ENCODE peak calls at places on chromosomes 11 and 22, in five cellular contexts. One of them, this sample, is unnamed.

GRCh38 chr11:9757809-9758675 is 94.2 kb downstream of the SWAP70 start:
- DNase-seq in A549: peak; percentile 83
- DNase-seq in K562: peak; percentile 90
- DNase-seq in GM12878: no peak
- DNase-seq in HepG2: peak; percentile 63
- DNase-seq in this sample: peak; percentile 72

GRCh38 chr11:44300881-44301855 is 8.8 kb downstream of the ALX4 start:
- DNase-seq in A549: peak; percentile 72
- DNase-seq in K562: no peak
- DNase-seq in GM12878: no peak
- DNase-seq in HepG2: no peak
- DNase-seq in this sample: no peak

GRCh38 chr11:1847941-1848639 is 4.8 kb upstream of the LSP1 start:
- DNase-seq in A549: no peak
- DNase-seq in K562: no peak
- DNase-seq in GM12878: no peak
- DNase-seq in HepG2: no peak
- DNase-seq in this sample: no peak

GRCh38 chr11:116813781-116814471 is 9.2 kb downstream of the APOA4 start:
- DNase-seq in A549: no peak
- DNase-seq in K562: no peak
- DNase-seq in GM12878: no peak
- DNase-seq in HepG2: peak; percentile 50
- DNase-seq in this sample: no peak

GRCh38 chr11:44564653-44565007 is 833 bp upstream of the CD82 start:
- DNase-seq in A549: no peak
- DNase-seq in K562: peak; percentile 58
- DNase-seq in GM12878: no peak
- DNase-seq in HepG2: no peak
- DNase-seq in this sample: peak; percentile 84

GRCh38 chr11:47983464-47984397 is 3.4 kb downstream of the PTPRJ start:
- DNase-seq in A549: peak; percentile 65
- DNase-seq in K562: peak; percentile 68
- DNase-seq in GM12878: no peak
- DNase-seq in HepG2: no peak
- DNase-seq in this sample: peak; percentile 73

GRCh38 chr11:45537617-45538016 is 127.8 kb downstream of the CHST1 start:
- DNase-seq in A549: no peak
- DNase-seq in K562: no peak
- DNase-seq in GM12878: no peak
- DNase-seq in HepG2: no peak
- DNase-seq in this sample: peak; percentile 2

GRCh38 chr11:35418847-35419712 is at the start of gene SLC1A2:
- DNase-seq in A549: peak; percentile 20
- DNase-seq in K562: no peak
- DNase-seq in GM12878: no peak
- DNase-seq in HepG2: no peak
- DNase-seq in this sample: peak; percentile 19

GRCh38 chr22:38951734-38952133 is 5.7 kb upstream of the APOBEC3A start:
- DNase-seq in A549: no peak
- DNase-seq in K562: no peak
- DNase-seq in GM12878: no peak
- DNase-seq in HepG2: no peak
- DNase-seq in this sample: no peak

GRCh38 chr11:16770016-16770415 is 31.6 kb downstream of the C11orf58 start:
- DNase-seq in A549: no peak
- DNase-seq in K562: no peak
- DNase-seq in GM12878: no peak
- DNase-seq in HepG2: no peak
- DNase-seq in this sample: no peak

GRCh38 chr11:127998421-127998820 is 588.9 kb downstream of the ETS1 start:
- DNase-seq in A549: no peak
- DNase-seq in K562: no peak
- DNase-seq in GM12878: no peak
- DNase-seq in HepG2: no peak
- DNase-seq in this sample: peak; percentile 45

GRCh38 chr22:32270641-32271369 is 15.7 kb upstream of the SLC5A4 start:
- DNase-seq in A549: no peak
- DNase-seq in K562: no peak
- DNase-seq in GM12878: no peak
- DNase-seq in HepG2: no peak
- DNase-seq in this sample: no peak

GRCh38 chr22:35594686-35595085 is 22.4 kb downstream of the MB start:
- DNase-seq in A549: no peak
- DNase-seq in K562: no peak
- DNase-seq in GM12878: no peak
- DNase-seq in HepG2: no peak
- DNase-seq in this sample: no peak

GRCh38 chr11:82041764-82042163 is 691.9 kb downstream of the FAM181B start:
- DNase-seq in A549: no peak
- DNase-seq in K562: no peak
- DNase-seq in GM12878: no peak
- DNase-seq in HepG2: no peak
- DNase-seq in this sample: no peak

GRCh38 chr11:117907276-117908110 is 21.7 kb downstream of the TMPRSS13 start:
- DNase-seq in A549: peak; percentile 83
- DNase-seq in K562: peak; percentile 95
- DNase-seq in GM12878: peak; percentile 54
- DNase-seq in HepG2: peak; percentile 12
- DNase-seq in this sample: peak; percentile 81

GRCh38 chr22:20792221-20792965 is 18.5 kb downstream of the SERPIND1 start:
- DNase-seq in A549: no peak
- DNase-seq in K562: no peak
- DNase-seq in GM12878: no peak
- DNase-seq in HepG2: no peak
- DNase-seq in this sample: no peak

GRCh38 chr11:1573077-1573846 is 1.2 kb upstream of the DUSP8 start:
- DNase-seq in A549: peak; percentile 53
- DNase-seq in K562: no peak
- DNase-seq in GM12878: no peak
- DNase-seq in HepG2: no peak
- DNase-seq in this sample: no peak

GRCh38 chr22:20423636-20424511 is 13.8 kb downstream of the SCARF2 start:
- DNase-seq in A549: no peak
- DNase-seq in K562: no peak
- DNase-seq in GM12878: no peak
- DNase-seq in HepG2: peak; percentile 23
- DNase-seq in this sample: no peak

GRCh38 chr11:61460986-61461385 is 31.1 kb downstream of the SDHAF2 start:
- DNase-seq in A549: no peak
- DNase-seq in K562: no peak
- DNase-seq in GM12878: no peak
- DNase-seq in HepG2: no peak
- DNase-seq in this sample: no peak

GRCh38 chr11:41316726-41317125 is 142.7 kb downstream of the LRRC4C start:
- DNase-seq in A549: no peak
- DNase-seq in K562: no peak
- DNase-seq in GM12878: no peak
- DNase-seq in HepG2: no peak
- DNase-seq in this sample: no peak

GRCh38 chr22:45777046-45777851 is 105.6 kb downstream of the ATXN10 start:
- DNase-seq in A549: peak; percentile 81
- DNase-seq in K562: no peak
- DNase-seq in GM12878: no peak
- DNase-seq in HepG2: no peak
- DNase-seq in this sample: peak; percentile 63

GRCh38 chr11:5123802-5124521 is 14.2 kb downstream of the OR52A5 start:
- DNase-seq in A549: peak; percentile 68
- DNase-seq in K562: peak; percentile 91
- DNase-seq in GM12878: peak; percentile 13
- DNase-seq in HepG2: peak; percentile 46
- DNase-seq in this sample: peak; percentile 76

GRCh38 chr11:111918390-111919256 is at the start of gene C11orf52:
- DNase-seq in A549: no peak
- DNase-seq in K562: peak; percentile 51
- DNase-seq in GM12878: no peak
- DNase-seq in HepG2: peak; percentile 89
- DNase-seq in this sample: peak; percentile 57

DNA sequence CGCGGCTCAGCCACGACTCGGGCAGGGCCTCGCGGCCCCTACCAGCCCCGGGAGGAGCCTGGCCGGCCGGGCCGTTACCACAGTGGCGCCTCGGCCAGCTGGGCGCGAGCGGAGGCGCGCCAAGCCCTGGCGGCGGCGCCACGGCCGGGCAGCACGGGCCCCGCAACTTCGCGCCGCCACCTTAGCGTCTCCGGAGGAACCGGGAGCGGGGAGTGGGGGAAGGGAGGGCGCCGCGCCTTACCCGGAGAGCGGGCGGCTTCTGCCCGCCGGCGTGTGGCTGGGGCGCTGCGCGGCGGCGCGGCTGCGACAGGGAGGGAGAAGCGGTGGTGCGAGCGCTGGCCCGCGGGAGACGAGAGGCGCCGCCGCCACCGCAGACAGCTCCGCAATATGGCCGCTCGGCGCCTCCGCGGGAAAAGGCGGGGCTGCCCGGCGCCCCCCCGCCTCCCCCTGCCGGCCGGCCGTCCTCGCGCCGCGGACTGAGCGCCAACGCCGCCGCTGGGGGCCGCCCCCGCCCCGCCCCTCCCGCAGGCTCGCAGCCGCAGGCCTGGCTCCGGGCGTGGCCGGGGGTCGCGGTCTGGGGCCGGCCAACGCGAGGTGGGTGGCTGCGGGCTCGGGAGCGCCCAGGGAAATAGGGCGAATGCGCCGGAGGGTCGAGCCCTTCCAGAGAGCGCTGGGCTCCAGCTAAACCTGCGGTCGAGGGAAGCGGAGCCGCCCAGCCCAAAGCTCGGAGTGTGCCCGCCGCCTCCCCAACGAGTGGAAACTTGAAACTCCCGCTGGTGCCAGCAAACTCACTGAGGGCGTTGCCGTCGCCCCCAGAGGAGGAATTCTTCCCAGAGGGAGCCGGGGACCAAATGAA is at the start of gene RDX:
- DNase-seq in A549: peak; percentile 79
- DNase-seq in K562: peak; percentile 86
- DNase-seq in GM12878: no peak
- DNase-seq in HepG2: peak; percentile 52
- DNase-seq in this sample: peak; percentile 63
- TF ChIP-seq POLR2A in A549: peak; percentile 59
- TF ChIP-seq POLR2A in K562: peak; percentile 64
- TF ChIP-seq POLR2A in GM12878: peak; percentile 82
- TF ChIP-seq POLR2A in HepG2: peak; percentile 50
- TF ChIP-seq POLR2A in this sample: peak; percentile 76

GRCh38 chr22:49466926-49467590 is 360.6 kb downstream of the BRD1 start:
- DNase-seq in A549: no peak
- DNase-seq in K562: no peak
- DNase-seq in GM12878: no peak
- DNase-seq in HepG2: no peak
- DNase-seq in this sample: no peak

GRCh38 chr22:49473286-49473685 is 354.4 kb downstream of the BRD1 start:
- DNase-seq in A549: no peak
- DNase-seq in K562: peak; percentile 6
- DNase-seq in GM12878: no peak
- DNase-seq in HepG2: no peak
- DNase-seq in this sample: no peak

GRCh38 chr22:49475253-49475652 is 352.4 kb downstream of the BRD1 start:
- DNase-seq in A549: no peak
- DNase-seq in K562: no peak
- DNase-seq in GM12878: no peak
- DNase-seq in HepG2: no peak
- DNase-seq in this sample: no peak

GRCh38 chr22:49470741-49471134 is 356.9 kb downstream of the BRD1 start:
- DNase-seq in A549: no peak
- DNase-seq in K562: no peak
- DNase-seq in GM12878: no peak
- DNase-seq in HepG2: no peak
- DNase-seq in this sample: no peak

DNA sequence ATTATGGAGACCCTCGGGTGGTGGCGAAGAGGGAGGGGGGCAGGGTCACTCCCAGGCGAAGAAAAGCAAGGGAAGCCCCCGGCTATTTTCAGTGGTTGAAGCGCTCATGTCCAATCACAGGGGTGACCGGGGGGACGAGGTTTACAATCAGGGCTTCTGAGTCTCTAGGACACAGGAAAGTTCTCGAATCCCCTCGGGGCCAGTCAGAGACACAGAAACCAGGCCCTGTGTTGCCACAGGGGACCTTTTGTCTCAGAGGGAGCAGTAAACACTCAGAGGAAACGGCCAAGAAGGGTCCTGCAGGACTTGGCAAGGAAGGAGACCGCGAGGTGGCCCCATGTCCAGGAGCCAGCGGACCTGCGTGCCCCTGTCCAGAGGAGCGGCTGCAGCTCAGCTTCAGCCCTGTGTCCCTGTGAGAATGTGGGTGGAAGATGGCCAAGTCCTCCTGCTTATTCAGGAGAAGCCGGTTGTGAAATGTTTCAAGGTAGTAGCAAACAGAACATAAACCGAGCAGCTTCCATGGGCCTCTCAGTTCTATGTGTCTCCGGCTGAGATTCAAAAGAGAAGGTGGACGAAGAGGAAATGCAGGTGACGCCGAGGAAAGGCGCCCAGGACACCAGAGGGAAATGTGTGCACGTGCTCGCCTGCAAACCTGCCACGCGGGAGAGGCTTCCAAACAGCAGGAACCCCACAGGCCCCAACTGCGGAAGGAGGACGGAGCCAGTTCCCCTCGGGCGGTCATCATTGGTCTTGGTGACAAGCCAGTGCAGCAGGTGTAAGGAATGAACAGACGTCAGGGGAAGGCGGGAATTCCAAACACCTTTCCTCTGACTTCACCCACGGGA is 357.6 kb downstream of the BRD1 start:
- DNase-seq in A549: no peak
- DNase-seq in K562: no peak
- DNase-seq in GM12878: no peak
- DNase-seq in HepG2: no peak
- DNase-seq in this sample: no peak
- TF ChIP-seq SMC3 in A549: no peak
- TF ChIP-seq SMC3 in K562: no peak
- TF ChIP-seq SMC3 in GM12878: no peak
- TF ChIP-seq SMC3 in HepG2: no peak
- TF ChIP-seq SMC3 in this sample: no peak

GRCh38 chr22:37019309-37020191 is at the start of the genes MPST and TST:
- DNase-seq in A549: peak; percentile 63
- DNase-seq in K562: peak; percentile 77
- DNase-seq in GM12878: no peak
- DNase-seq in HepG2: peak; percentile 62
- DNase-seq in this sample: peak; percentile 61
- TF ChIP-seq POLR2A in A549: peak; percentile 49
- TF ChIP-seq POLR2A in K562: peak; percentile 55
- TF ChIP-seq POLR2A in GM12878: peak; percentile 73
- TF ChIP-seq POLR2A in HepG2: peak; percentile 65
- TF ChIP-seq POLR2A in this sample: peak; percentile 81

GRCh38 chr11:65594991-65595920 is at the start of gene KCNK7:
- DNase-seq in A549: no peak
- DNase-seq in K562: peak; percentile 51
- DNase-seq in GM12878: no peak
- DNase-seq in HepG2: no peak
- DNase-seq in this sample: no peak

GRCh38 chr11:65595921-65596281 is 301 bp upstream of the KCNK7 start:
- DNase-seq in A549: no peak
- DNase-seq in K562: no peak
- DNase-seq in GM12878: no peak
- DNase-seq in HepG2: no peak
- DNase-seq in this sample: no peak

GRCh38 chr11:65592840-65593517 is 2.6 kb downstream of the KCNK7 start:
- DNase-seq in A549: no peak
- DNase-seq in K562: no peak
- DNase-seq in GM12878: no peak
- DNase-seq in HepG2: no peak
- DNase-seq in this sample: no peak

GRCh38 chr11:65591939-65592814 is 3.4 kb downstream of the KCNK7 start:
- DNase-seq in A549: no peak
- DNase-seq in K562: no peak
- DNase-seq in GM12878: no peak
- DNase-seq in HepG2: no peak
- DNase-seq in this sample: peak; percentile 44

GRCh38 chr11:65593518-65594414 is 1.8 kb downstream of the KCNK7 start:
- DNase-seq in A549: no peak
- DNase-seq in K562: peak; percentile 64
- DNase-seq in GM12878: no peak
- DNase-seq in HepG2: no peak
- DNase-seq in this sample: no peak
- TF ChIP-seq SMC3 in A549: peak; percentile 58
- TF ChIP-seq SMC3 in K562: peak; percentile 56
- TF ChIP-seq SMC3 in GM12878: peak; percentile 68
- TF ChIP-seq SMC3 in HepG2: peak; percentile 28
- TF ChIP-seq SMC3 in this sample: peak; percentile 58